ENCODE peak calls at places on chromosomes 16 and 17, in four cellular contexts. Q, Y, B and J are unnamed samples.

GRCh38 chr16:68310441-68311315 is at the start of the genes PRMT7 and SLC7A6OS:
- DNase-seq in Q (peak), Y (peak), B (peak), J (peak)

GRCh38 chr17:28750178-28751047 is 6.6 kb downstream of the TRAF4 start:
- DNase-seq in Q (peak), Y (peak), B (peak), J (peak)

GRCh38 chr16:68470461-68471150 is 22.3 kb upstream of the SMPD3 start:
- DNase-seq in Q (no peak), Y (no peak), B (peak), J (no peak)

GRCh38 chr16:50526796-50527195 is 21.4 kb upstream of the NKD1 start:
- DNase-seq in Q (no peak), Y (no peak), B (no peak), J (no peak)

GRCh38 chr17:20944014-20944905 is 98.6 kb downstream of the USP22 start:
- DNase-seq in Q (no peak), Y (no peak), B (no peak), J (no peak)

GRCh38 chr17:79201536-79202227 is 127.1 kb downstream of the ENGASE start:
- DNase-seq in Q (no peak), Y (peak), B (no peak), J (no peak)

GRCh38 chr17:31674305-31674704 is 184.7 kb downstream of the COPRS start:
- DNase-seq in Q (no peak), Y (peak), B (no peak), J (peak)

GRCh38 chr16:73092236-73092781 is 44.4 kb upstream of the ZFHX3 start:
- DNase-seq in Q (no peak), Y (no peak), B (no peak), J (no peak)

GRCh38 chr17:11144358-11145233 is 96.4 kb upstream of the SHISA6 start:
- DNase-seq in Q (no peak), Y (peak), B (no peak), J (peak)

GRCh38 chr16:85291302-85292148 is 179.3 kb upstream of the CIBAR2 start:
- DNase-seq in Q (no peak), Y (no peak), B (no peak), J (no peak)

GRCh38 chr16:3266873-3267537 is 10.6 kb upstream of the MEFV start:
- DNase-seq in Q (no peak), Y (peak), B (no peak), J (peak)

GRCh38 chr17:81514735-81515529 is 2.3 kb upstream of the ACTG1 start:
- DNase-seq in Q (peak), Y (peak), B (peak), J (peak)

GRCh38 chr16:25868966-25869365 is 177.2 kb downstream of the HS3ST4 start:
- DNase-seq in Q (no peak), Y (no peak), B (no peak), J (no peak)

GRCh38 chr16:20910781-20911321 is 10.3 kb downstream of the LYRM1 start:
- DNase-seq in Q (no peak), Y (peak), B (no peak), J (peak)

GRCh38 chr16:77169650-77170236 is 21.2 kb upstream of the MON1B start:
- DNase-seq in Q (no peak), Y (peak), B (no peak), J (peak)

GRCh38 chr17:39063681-39064069 is 87.8 kb downstream of the PLXDC1 start:
- DNase-seq in Q (no peak), Y (no peak), B (no peak), J (no peak)

GRCh38 chr16:71540-72341 is 690 bp downstream of the RHBDF1 start:
- DNase-seq in Q (no peak), Y (peak), B (no peak), J (peak)